ENCODE peak calls at places on chromosomes 12 and 14, in six cellular contexts. W is BE2C; L is mammary epithelial cell; T is neural progenitor cell; K is effector memory CD4-positive, alpha-beta T cell; S is transverse colon. D is an unnamed sample.

GRCh38 chr12:92987846-92988621 is 58.9 kb upstream of the EEA1 start:
- DNase-seq in W (no peak), L (no peak), T (peak; percentile 7), K (no peak), S (peak; percentile 50), D (peak; percentile 25)

GRCh38 chr14:77490347-77490986 is 8.1 kb downstream of the ISM2 start:
- DNase-seq in W (no peak), L (no peak), T (no peak), K (no peak), S (no peak), D (no peak)

GRCh38 chr12:42296503-42297109 is 29.3 kb downstream of the ZCRB1 start:
- DNase-seq in W (no peak), L (no peak), T (peak; percentile 17), K (no peak), S (no peak), D (no peak)

GRCh38 chr14:99159341-99160340 is 112.4 kb downstream of the BCL11B start:
- DNase-seq in W (no peak), L (no peak), T (no peak), K (no peak), S (no peak), D (no peak)

GRCh38 chr12:64193045-64193444 is 29.1 kb downstream of the KICS2 start:
- DNase-seq in W (no peak), L (no peak), T (no peak), K (no peak), S (no peak), D (no peak)

GRCh38 chr14:21309238-21309636 is 29.4 kb downstream of the RPGRIP1 start:
- DNase-seq in W (no peak), L (no peak), T (no peak), K (no peak), S (no peak), D (no peak)

GRCh38 chr12:19574606-19575005 is 135.3 kb downstream of the AEBP2 start:
- DNase-seq in W (no peak), L (no peak), T (no peak), K (no peak), S (no peak), D (no peak)

GRCh38 chr14:56224691-56225681 is 106.8 kb downstream of the PELI2 start:
- DNase-seq in W (no peak), L (no peak), T (no peak), K (no peak), S (peak; percentile 76), D (no peak)

GRCh38 chr14:73633517-73634332 is 11.1 kb upstream of the DNAL1 start:
- DNase-seq in W (peak; percentile 57), L (peak; percentile 46), T (peak; percentile 75), K (peak; percentile 29), S (peak; percentile 69), D (peak; percentile 78)

GRCh38 chr14:68450391-68451120 is 342.3 kb downstream of the ZFP36L1 start:
- DNase-seq in W (no peak), L (no peak), T (no peak), K (no peak), S (no peak), D (no peak)
- H3K4me1 ChIP-seq in W (no peaks in the 10 kb centered on the region), L (peaks cover 4% of the 10 kb centered on the region), T (peaks cover 28% of the 10 kb centered on the region), K (no peaks in the 10 kb centered on the region), S (peaks cover 6% of the 10 kb centered on the region), D (no peaks in the 10 kb centered on the region)

DNA sequence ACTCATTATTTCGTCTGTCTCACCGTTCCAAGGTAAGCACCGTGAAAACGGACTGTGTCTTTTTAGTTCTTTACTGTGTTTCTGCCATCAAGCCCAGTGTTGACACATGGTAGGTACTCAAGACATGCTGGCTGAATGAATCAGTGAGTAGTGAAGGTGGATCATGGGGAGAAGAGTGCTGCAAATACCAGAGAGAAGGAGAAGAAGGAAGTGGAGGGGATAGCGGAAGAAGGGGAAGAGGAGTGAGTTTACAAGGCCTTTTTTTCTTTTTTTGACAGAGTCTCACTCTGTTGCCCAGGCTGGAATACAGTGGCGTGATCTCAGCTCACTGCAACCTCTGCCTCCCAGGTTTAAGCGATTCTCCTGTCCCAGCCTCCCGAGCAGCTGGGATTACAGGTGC is 54.6 kb downstream of the ETV6 start:
- DNase-seq in W (no peak), L (no peak), T (no peak), K (no peak), S (no peak), D (no peak)
- H3K4me1 ChIP-seq in W (peaks cover 22% of the 10 kb centered on the region), L (peaks cover 32% of the 10 kb centered on the region), T (peaks cover 22% of the 10 kb centered on the region), K (no peaks in the 10 kb centered on the region), S (peaks cover 37% of the 10 kb centered on the region), D (peaks cover 39% of the 10 kb centered on the region)

GRCh38 chr12:110742718-110743570 is at the start of gene PPP1CC:
- DNase-seq in W (peak; percentile 95), L (peak; percentile 90), T (peak; percentile 99), K (peak; percentile 92), S (peak; percentile 94), D (peak; percentile 93)
- H3K4me1 ChIP-seq in W (peaks cover 6% of the 10 kb centered on the region), L (peaks cover 35% of the 10 kb centered on the region), T (peaks cover 43% of the 10 kb centered on the region), K (peaks cover 14% of the 10 kb centered on the region), S (peaks cover 52% of the 10 kb centered on the region), D (peaks cover 50% of the 10 kb centered on the region)

DNA sequence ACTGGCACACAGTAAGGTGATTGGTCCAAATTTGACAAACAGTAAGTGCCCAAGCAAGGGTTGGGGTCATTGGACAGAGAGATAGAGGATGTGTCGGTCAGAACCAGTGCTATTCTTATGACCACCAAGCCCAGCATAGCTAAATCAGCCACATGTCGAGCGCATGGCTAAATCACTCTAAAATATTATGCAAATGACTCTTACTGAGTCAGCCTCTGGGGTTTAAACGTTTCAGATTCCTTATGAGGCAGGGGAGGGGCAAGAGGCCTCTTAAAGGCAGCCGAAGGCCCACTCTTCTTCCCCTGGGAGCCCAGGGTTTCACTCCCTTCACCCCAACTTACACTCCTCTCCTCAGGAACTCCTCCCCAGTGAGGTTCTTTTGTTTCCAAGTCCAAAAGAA is 603 bp upstream of the ENDOU start:
- DNase-seq in W (no peak), L (no peak), T (no peak), K (no peak), S (no peak), D (no peak)
- H3K4me1 ChIP-seq in W (no peaks in the 10 kb centered on the region), L (peaks cover 17% of the 10 kb centered on the region), T (no peaks in the 10 kb centered on the region), K (peaks cover 6% of the 10 kb centered on the region), S (no peaks in the 10 kb centered on the region), D (peaks cover 10% of the 10 kb centered on the region)

DNA sequence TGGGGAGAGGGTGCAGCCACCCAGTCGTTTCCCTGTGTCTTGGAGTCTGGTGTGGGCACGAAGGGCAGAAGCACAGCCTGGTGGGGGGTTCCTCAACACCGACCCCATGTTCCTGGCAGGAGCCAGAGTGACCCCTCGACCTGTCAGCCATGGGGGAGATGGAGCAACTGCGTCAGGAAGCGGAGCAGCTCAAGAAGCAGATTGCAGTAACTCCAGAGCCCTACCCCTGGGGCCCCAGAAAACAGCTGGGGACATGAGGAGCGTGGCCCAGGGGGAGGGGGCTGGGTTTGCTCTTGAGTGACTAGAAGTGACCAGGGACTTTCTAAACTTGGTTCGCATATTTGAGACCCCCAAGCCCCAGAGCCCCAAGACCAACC is 402 bp downstream of the GNB3 start:
- DNase-seq in W (no peak), L (no peak), T (no peak), K (no peak), S (no peak), D (no peak)
- H3K4me1 ChIP-seq in W (no peaks in the 10 kb centered on the region), L (no peaks in the 10 kb centered on the region), T (peaks cover 27% of the 10 kb centered on the region), K (no peaks in the 10 kb centered on the region), S (no peaks in the 10 kb centered on the region), D (no peaks in the 10 kb centered on the region)

D was measured in psoas muscle.